ENCODE peak calls at places on chromosomes 7 and 10, in five cellular contexts. W is upper lobe of right lung, X is astrocyte of the spinal cord, R is HEK293T, B is colonic mucosa. E is an unnamed sample.

GRCh38 chr7:21169667-21170605 is 257.9 kb upstream of the SP4 start:
- DNase-seq in R (no peak), B (no peak), W (no peak), X (no peak), E (no peak)

GRCh38 chr10:81576336-81576735 is 298.7 kb upstream of the NRG3 start:
- DNase-seq in R (no peak), B (no peak), W (no peak), X (no peak), E (no peak)

GRCh38 chr10:47078393-47079163 is 167.3 kb downstream of the PTPN20 start:
- DNase-seq in W (no peak), X (no peak), R (no peak), B (no peak), E (no peak)

GRCh38 chr7:36103837-36104561 is 49.1 kb upstream of the EEPD1 start:
- DNase-seq in W (no peak), X (no peak), B (no peak), R (no peak), E (no peak)

GRCh38 chr7:123715198-123715597 is 33.6 kb downstream of the WASL start:
- DNase-seq in W (no peak), R (no peak), X (no peak), B (no peak), E (no peak)

GRCh38 chr10:100977436-100977835 is 8.1 kb downstream of the SEMA4G start:
- DNase-seq in W (no peak), B (no peak), R (no peak), X (no peak), E (no peak)

GRCh38 chr10:28717659-28718201 is 40.4 kb downstream of the BAMBI start:
- DNase-seq in W (no peak), R (no peak), X (no peak), B (no peak), E (no peak)

GRCh38 chr10:51789903-51790302 is 90.5 kb upstream of the CSTF2T start:
- DNase-seq in X (no peak), R (no peak), B (no peak), W (no peak), E (no peak)

GRCh38 chr10:9147475-9147874 is 1093.0 kb downstream of the GATA3 start:
- DNase-seq in X (no peak), W (no peak), B (no peak), R (no peak), E (no peak)

GRCh38 chr10:97332586-97333350 is 1.8 kb downstream of the FRAT2 start:
- DNase-seq in R (peak), W (no peak), B (peak), X (peak), E (no peak)

GRCh38 chr7:2510130-2510776 is 9.3 kb upstream of the LFNG start:
- DNase-seq in B (no peak), R (no peak), X (no peak), W (no peak), E (no peak)

GRCh38 chr10:83991986-83992753 is 147.1 kb upstream of the GHITM start:
- DNase-seq in W (no peak), R (peak), X (no peak), B (peak), E (no peak)

GRCh38 chr10:42933454-42934340 is 143.2 kb upstream of the RET start:
- DNase-seq in R (no peak), X (peak), B (peak), W (peak), E (no peak)

GRCh38 chr7:5824297-5824610 is 42.8 kb upstream of the RNF216 start:
- DNase-seq in B (no peak), R (no peak), X (no peak), W (no peak), E (no peak)

GRCh38 chr7:107090452-107090851 is 45.9 kb downstream of the PRKAR2B start:
- DNase-seq in R (no peak), X (no peak), W (no peak), B (no peak), E (no peak)

GRCh38 chr7:103445228-103446020 is 583 bp downstream of the SLC26A5 start:
- DNase-seq in R (no peak), W (no peak), B (peak), X (no peak), E (no peak)

GRCh38 chr10:74932648-74933047 is 106.2 kb downstream of the KAT6B start:
- DNase-seq in R (no peak), X (no peak), B (no peak), W (no peak), E (no peak)

GRCh38 chr10:102120142-102120986 is at the start of gene LDB1:
- DNase-seq in R (peak), B (peak), X (peak), W (peak), E (peak)

GRCh38 chr7:105010538-105011523 is 3.2 kb upstream of the KMT2E start:
- DNase-seq in W (no peak), B (no peak), X (peak), R (no peak), E (no peak)

GRCh38 chr10:63266337-63267327 is 133.5 kb downstream of the NRBF2 start:
- DNase-seq in X (peak), B (no peak), W (no peak), R (no peak), E (no peak)

GRCh38 chr7:69342154-69342884 is 256.0 kb upstream of the AUTS2 start:
- DNase-seq in R (no peak), X (no peak), B (no peak), W (no peak), E (no peak)

GRCh38 chr7:155669717-155670505 is 25.4 kb downstream of the RBM33 start:
- DNase-seq in W (peak), X (peak), R (no peak), B (no peak), E (no peak)

GRCh38 chr10:96719205-96719604 is 1.1 kb downstream of the PIK3AP1 start:
- DNase-seq in X (no peak), W (no peak), R (no peak), B (no peak), E (no peak)

E was measured in NCI-H1048.